ENCODE peak calls at places on chromosomes 6 and 20, in nine cellular contexts. O, F, L, U, X, Y, S, N and A are unnamed samples.

GRCh38 chr6:169173532-169174268 is 79.9 kb downstream of the THBS2 start:
- DNase-seq in L (no peak), O (no peak), F (no peak), Y (no peak), X (no peak), S (no peak), U (no peak), N (no peak), A (peak)

GRCh38 chr6:43799671-43800623 is 29.9 kb downstream of the VEGFA start:
- DNase-seq in Y (no peak), O (no peak), N (no peak), L (no peak), S (no peak), F (no peak), X (no peak), U (no peak), A (no peak)

GRCh38 chr6:108160009-108160408 is 5.8 kb upstream of the NR2E1 start:
- DNase-seq in L (no peak), F (no peak), U (no peak), Y (no peak), N (no peak), X (no peak), O (no peak), S (no peak), A (no peak)

GRCh38 chr20:53763707-53764415 is 170.2 kb upstream of the ZNF217 start:
- DNase-seq in N (no peak), X (no peak), L (no peak), S (peak), F (no peak), Y (peak), U (no peak), O (no peak), A (no peak)

GRCh38 chr6:106966671-106967522 is 7.6 kb downstream of the CD24 start:
- DNase-seq in U (peak), F (no peak), X (no peak), L (no peak), O (no peak), S (no peak), N (no peak), Y (no peak), A (no peak)

GRCh38 chr20:32535953-32536823 is 48.9 kb downstream of the NOL4L start:
- DNase-seq in O (no peak), F (no peak), N (no peak), L (peak), Y (peak), S (peak), U (no peak), X (peak), A (no peak)

GRCh38 chr20:31833130-31833930 is 12.1 kb downstream of the FOXS1 start:
- DNase-seq in S (peak), N (no peak), O (no peak), X (peak), F (peak), U (no peak), L (peak), Y (peak), A (no peak)

GRCh38 chr6:18585032-18585573 is 198.0 kb downstream of the RNF144B start:
- DNase-seq in F (peak), L (peak), Y (peak), S (peak), N (peak), O (no peak), X (no peak), U (no peak), A (no peak)

GRCh38 chr6:148440877-148441453 is 98.3 kb downstream of the SASH1 start:
- DNase-seq in L (peak), Y (peak), F (peak), U (no peak), X (peak), S (peak), O (peak), N (peak), A (no peak)

GRCh38 chr6:160795716-160796115 is 93.7 kb downstream of the PLG start:
- DNase-seq in X (no peak), L (no peak), F (no peak), O (no peak), S (no peak), N (no peak), U (no peak), Y (no peak), A (no peak)

GRCh38 chr6:143516700-143517446 is 5.4 kb upstream of the FUCA2 start:
- DNase-seq in U (no peak), S (no peak), O (no peak), L (no peak), N (no peak), F (no peak), X (no peak), Y (no peak), A (no peak)

DNA sequence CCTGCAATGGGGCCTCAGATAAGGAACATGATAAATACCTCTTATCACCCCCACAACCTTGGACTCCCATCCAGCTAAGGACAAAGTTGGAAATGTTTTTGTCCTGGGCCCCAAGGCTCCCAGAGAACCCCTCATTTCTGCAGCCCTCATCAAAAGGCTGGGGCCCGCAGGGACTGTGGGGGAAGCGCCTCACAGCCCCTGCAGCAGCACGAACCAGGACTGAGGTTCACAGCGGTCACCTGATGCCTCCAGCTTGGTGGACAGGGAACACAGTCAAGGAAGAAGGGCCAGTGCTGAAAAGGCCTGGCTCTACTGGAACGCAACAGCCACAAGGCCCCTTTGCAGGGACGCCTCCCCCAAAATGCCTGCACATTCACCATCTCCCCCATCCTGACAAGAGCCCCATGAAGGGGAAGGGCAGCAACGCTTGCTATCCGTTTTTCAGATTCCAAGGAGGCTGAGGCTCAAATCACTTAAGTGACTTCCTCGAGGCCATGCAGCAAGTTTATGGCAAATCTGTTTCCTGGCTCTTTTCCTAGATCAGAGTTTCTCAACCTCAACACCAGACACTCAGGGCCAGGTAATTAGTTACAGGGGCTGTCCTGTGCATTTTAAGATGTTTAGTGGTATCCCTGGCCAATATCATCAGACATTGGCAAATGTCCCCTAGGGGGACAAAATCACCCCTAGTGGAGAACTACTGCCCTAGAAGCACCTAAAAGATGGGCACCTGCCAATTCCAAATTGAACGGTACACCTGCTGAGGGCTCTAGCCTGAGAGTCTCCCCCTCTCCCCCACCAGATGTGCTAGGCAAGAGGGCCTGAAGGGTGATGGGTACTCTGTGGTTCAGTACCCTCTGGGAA is 10.5 kb downstream of the TFEB start:
- DNase-seq in Y (no peak), U (no peak), X (no peak), S (no peak), O (no peak), L (no peak), N (no peak), F (no peak), A (no peak)
- H3K4me3 ChIP-seq in Y (no peak), U (no peak), X (no peak), S (no peak), O (no peak), L (no peak), N (no peak), F (no peak), A (no peak)

DNA sequence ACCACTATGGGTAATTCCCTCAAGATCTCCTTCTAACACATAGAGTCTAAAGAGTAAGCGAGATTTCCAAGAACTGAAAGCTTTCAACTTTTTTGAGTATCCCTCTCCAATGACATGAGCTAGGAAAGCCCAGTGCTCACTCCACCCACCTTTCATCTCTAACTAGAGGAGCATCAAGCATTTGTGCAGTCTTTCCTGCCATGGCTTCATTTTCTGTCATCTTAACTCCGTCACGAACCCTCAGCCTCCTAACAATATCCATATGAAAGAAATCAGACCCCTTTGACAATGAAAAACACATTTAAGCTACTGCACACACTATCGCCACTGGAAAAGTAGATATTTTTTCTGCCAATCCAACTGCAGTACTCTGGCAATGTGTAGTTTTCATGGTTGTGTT is 92.0 kb upstream of the SUPT3H start:
- DNase-seq in L (no peak), X (no peak), U (no peak), Y (no peak), S (no peak), N (no peak), O (no peak), F (no peak), A (no peak)
- TF ChIP-seq POLR2A in L (no peak), X (no peak), U (no peak), Y (no peak), S (no peak), N (no peak), O (no peak), F (no peak), A (no peak)

GRCh38 chr6:126339796-126340750 is at the start of gene CENPW:
- DNase-seq in Y (peak), X (peak), O (peak), N (peak), L (peak), U (peak), S (peak), F (peak), A (no peak)

GRCh38 chr6:126337323-126337722 is 2.6 kb upstream of the CENPW start:
- DNase-seq in S (no peak), N (peak), O (peak), X (no peak), F (peak), U (no peak), L (peak), Y (no peak), A (no peak)

GRCh38 chr6:126344181-126344580 is 4.3 kb downstream of the CENPW start:
- DNase-seq in S (no peak), X (no peak), Y (no peak), L (no peak), F (no peak), U (no peak), O (no peak), N (no peak), A (no peak)

GRCh38 chr6:126335210-126335609 is 4.7 kb upstream of the CENPW start:
- DNase-seq in Y (no peak), L (no peak), F (no peak), S (no peak), U (no peak), O (no peak), X (no peak), N (no peak), A (no peak)

GRCh38 chr6:126341126-126341525 is 1.2 kb downstream of the CENPW start:
- DNase-seq in U (no peak), L (no peak), X (no peak), O (no peak), N (no peak), F (no peak), Y (no peak), S (no peak), A (no peak)
- H3K4me3 ChIP-seq in U (peak), L (peak), X (peak), O (peak), N (no peak), F (no peak), Y (peak), S (peak), A (peak)

GRCh38 chr20:63979221-63979548 is 257 bp downstream of the SAMD10 start:
- DNase-seq in U (no peak), L (no peak), N (no peak), X (no peak), O (no peak), F (no peak), Y (no peak), S (no peak), A (no peak)

GRCh38 chr20:63974402-63975200 is 4.8 kb downstream of the SAMD10 start:
- DNase-seq in Y (no peak), N (no peak), S (no peak), L (no peak), F (peak), O (peak), U (no peak), X (peak), A (no peak)

GRCh38 chr20:63978319-63979220 is 872 bp downstream of the SAMD10 start:
- DNase-seq in N (no peak), O (peak), Y (peak), X (peak), F (peak), S (peak), L (peak), U (no peak), A (no peak)

GRCh38 chr20:63977392-63978276 is 1.8 kb downstream of the SAMD10 start:
- DNase-seq in L (no peak), U (no peak), S (peak), Y (no peak), N (no peak), F (no peak), O (peak), X (no peak), A (no peak)

DNA sequence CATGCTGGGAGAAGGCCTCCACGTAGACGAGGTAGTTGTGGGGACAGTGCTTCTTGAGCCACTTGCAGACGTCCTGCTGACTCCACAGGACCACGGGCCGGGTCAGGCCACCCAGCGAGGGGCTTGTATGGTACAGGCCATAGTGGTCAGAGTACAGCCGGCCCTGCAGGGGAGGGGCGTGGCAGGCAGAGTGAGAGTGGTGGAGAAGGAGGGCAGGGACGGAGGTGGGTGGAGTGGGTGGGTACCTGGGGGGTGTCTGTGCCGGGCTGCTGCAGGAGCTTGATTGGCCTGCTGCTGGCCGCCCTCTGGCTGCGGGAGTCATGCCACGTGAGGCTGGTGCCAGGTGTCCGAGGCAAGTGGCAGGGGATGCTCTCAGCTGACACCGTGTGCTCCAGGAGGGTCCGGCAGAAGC is 2.5 kb downstream of the SAMD10 start:
- DNase-seq in Y (no peak), F (no peak), X (no peak), L (no peak), U (no peak), S (no peak), N (no peak), O (peak), A (no peak)
- TF ChIP-seq POLR2A in Y (no peak), F (no peak), X (no peak), L (no peak), U (no peak), S (no peak), N (no peak), O (no peak), A (no peak)